ENCODE peak calls at places on chromosomes 4 and X, in six cellular contexts. One of them, this sample, is unnamed.

GRCh38 chrX:19121466-19121865 is 802 bp downstream of the ADGRG2 start:
- DNase-seq in A549: no peak
- DNase-seq in hepatic stellate cell: no peak
- DNase-seq in NCI-H2171 treated with DMSO at 0.1 percent for 48 hours: no peak
- DNase-seq in neural crest cell: no peak
- DNase-seq in ureter: no peak
- DNase-seq in this sample: no peak

GRCh38 chr4:155673453-155673979 is 6.9 kb downstream of the GUCY1A1 start:
- DNase-seq in A549: no peak
- DNase-seq in hepatic stellate cell: no peak
- DNase-seq in NCI-H2171 treated with DMSO at 0.1 percent for 48 hours: no peak
- DNase-seq in neural crest cell: no peak
- DNase-seq in ureter: no peak
- DNase-seq in this sample: no peak

GRCh38 chr4:167234388-167234881 is at the start of gene SPOCK3:
- DNase-seq in A549: peak
- DNase-seq in hepatic stellate cell: peak
- DNase-seq in NCI-H2171 treated with DMSO at 0.1 percent for 48 hours: no peak
- DNase-seq in neural crest cell: peak
- DNase-seq in ureter: peak
- DNase-seq in this sample: peak

GRCh38 chr4:19615086-19615689 is 636.5 kb upstream of the SLIT2 start:
- DNase-seq in A549: no peak
- DNase-seq in hepatic stellate cell: no peak
- DNase-seq in NCI-H2171 treated with DMSO at 0.1 percent for 48 hours: no peak
- DNase-seq in neural crest cell: no peak
- DNase-seq in ureter: no peak
- DNase-seq in this sample: no peak

GRCh38 chrX:13029831-13030771 is 14.3 kb downstream of the FAM9C start:
- DNase-seq in A549: no peak
- DNase-seq in hepatic stellate cell: no peak
- DNase-seq in NCI-H2171 treated with DMSO at 0.1 percent for 48 hours: no peak
- DNase-seq in neural crest cell: no peak
- DNase-seq in ureter: no peak
- DNase-seq in this sample: peak

GRCh38 chr4:91471280-91471679 is 832.5 kb upstream of the GRID2 start:
- DNase-seq in A549: no peak
- DNase-seq in hepatic stellate cell: no peak
- DNase-seq in NCI-H2171 treated with DMSO at 0.1 percent for 48 hours: peak
- DNase-seq in neural crest cell: no peak
- DNase-seq in ureter: no peak
- DNase-seq in this sample: no peak

GRCh38 chr4:145785391-145786008 is 105.6 kb downstream of the C4orf51 start:
- DNase-seq in A549: no peak
- DNase-seq in hepatic stellate cell: no peak
- DNase-seq in NCI-H2171 treated with DMSO at 0.1 percent for 48 hours: no peak
- DNase-seq in neural crest cell: no peak
- DNase-seq in ureter: no peak
- DNase-seq in this sample: no peak

GRCh38 chr4:14284578-14284977 is 657.1 kb upstream of the BOD1L1 start:
- DNase-seq in A549: no peak
- DNase-seq in hepatic stellate cell: no peak
- DNase-seq in NCI-H2171 treated with DMSO at 0.1 percent for 48 hours: no peak
- DNase-seq in neural crest cell: no peak
- DNase-seq in ureter: no peak
- DNase-seq in this sample: no peak

GRCh38 chr4:12724520-12724919 is 759.6 kb downstream of the RAB28 start:
- DNase-seq in A549: peak
- DNase-seq in hepatic stellate cell: no peak
- DNase-seq in NCI-H2171 treated with DMSO at 0.1 percent for 48 hours: peak
- DNase-seq in neural crest cell: no peak
- DNase-seq in ureter: no peak
- DNase-seq in this sample: no peak

GRCh38 chrX:133350751-133351150 is 64.5 kb downstream of the GPC4 start:
- DNase-seq in A549: no peak
- DNase-seq in hepatic stellate cell: no peak
- DNase-seq in NCI-H2171 treated with DMSO at 0.1 percent for 48 hours: peak
- DNase-seq in neural crest cell: no peak
- DNase-seq in ureter: no peak
- DNase-seq in this sample: no peak

GRCh38 chr4:156974264-156974663 is 2.7 kb upstream of the PDGFC start:
- DNase-seq in A549: no peak
- DNase-seq in hepatic stellate cell: peak
- DNase-seq in NCI-H2171 treated with DMSO at 0.1 percent for 48 hours: no peak
- DNase-seq in neural crest cell: no peak
- DNase-seq in ureter: no peak
- DNase-seq in this sample: no peak

GRCh38 chr4:6955261-6955911 is 45.8 kb downstream of the TBC1D14 start:
- DNase-seq in A549: no peak
- DNase-seq in hepatic stellate cell: no peak
- DNase-seq in NCI-H2171 treated with DMSO at 0.1 percent for 48 hours: no peak
- DNase-seq in neural crest cell: no peak
- DNase-seq in ureter: no peak
- DNase-seq in this sample: no peak

GRCh38 chr4:152935138-152935537 is 985 bp upstream of the FHDC1 start:
- DNase-seq in A549: peak
- DNase-seq in hepatic stellate cell: no peak
- DNase-seq in NCI-H2171 treated with DMSO at 0.1 percent for 48 hours: peak
- DNase-seq in neural crest cell: no peak
- DNase-seq in ureter: peak
- DNase-seq in this sample: no peak

GRCh38 chr4:112231779-112232713 is at the start of gene AP1AR:
- DNase-seq in A549: peak
- DNase-seq in hepatic stellate cell: peak
- DNase-seq in NCI-H2171 treated with DMSO at 0.1 percent for 48 hours: peak
- DNase-seq in neural crest cell: peak
- DNase-seq in ureter: peak
- DNase-seq in this sample: peak

GRCh38 chr4:145066063-145066501 is 31.9 kb downstream of the ANAPC10 start:
- DNase-seq in A549: no peak
- DNase-seq in hepatic stellate cell: no peak
- DNase-seq in NCI-H2171 treated with DMSO at 0.1 percent for 48 hours: no peak
- DNase-seq in neural crest cell: no peak
- DNase-seq in ureter: no peak
- DNase-seq in this sample: no peak

GRCh38 chr4:44772340-44772739 is 46.0 kb upstream of the GNPDA2 start:
- DNase-seq in A549: no peak
- DNase-seq in hepatic stellate cell: no peak
- DNase-seq in NCI-H2171 treated with DMSO at 0.1 percent for 48 hours: no peak
- DNase-seq in neural crest cell: no peak
- DNase-seq in ureter: no peak
- DNase-seq in this sample: no peak

GRCh38 chrX:41397228-41397627 is 49.9 kb upstream of the NYX start:
- DNase-seq in A549: no peak
- DNase-seq in hepatic stellate cell: no peak
- DNase-seq in NCI-H2171 treated with DMSO at 0.1 percent for 48 hours: no peak
- DNase-seq in neural crest cell: no peak
- DNase-seq in ureter: no peak
- DNase-seq in this sample: no peak

GRCh38 chrX:41779058-41779564 is 55.1 kb downstream of the GPR82 start:
- DNase-seq in A549: peak
- DNase-seq in hepatic stellate cell: peak
- DNase-seq in NCI-H2171 treated with DMSO at 0.1 percent for 48 hours: peak
- DNase-seq in neural crest cell: no peak
- DNase-seq in ureter: no peak
- DNase-seq in this sample: no peak

GRCh38 chr4:122854444-122854843 is 27.8 kb downstream of the FGF2 start:
- DNase-seq in A549: no peak
- DNase-seq in hepatic stellate cell: no peak
- DNase-seq in NCI-H2171 treated with DMSO at 0.1 percent for 48 hours: no peak
- DNase-seq in neural crest cell: no peak
- DNase-seq in ureter: no peak
- DNase-seq in this sample: no peak

GRCh38 chrX:114787016-114787415 is 203.1 kb downstream of the HTR2C start:
- DNase-seq in A549: no peak
- DNase-seq in hepatic stellate cell: no peak
- DNase-seq in NCI-H2171 treated with DMSO at 0.1 percent for 48 hours: no peak
- DNase-seq in neural crest cell: no peak
- DNase-seq in ureter: no peak
- DNase-seq in this sample: no peak

This sample was measured in naive thymus-derived CD8-positive, alpha-beta T cell.